ENCODE peak calls at places on chromosomes 12 and 14, in ten cellular contexts. Q is effector memory CD8-positive, alpha-beta T cell; M is lower lobe of right lung; R is hepatocyte; A is bronchial epithelial cell; U is AG04450; N is choroid plexus epithelial cell; S is NCI-H460; X is tibial nerve; T is cardiac muscle cell. K is an unnamed sample.

GRCh38 chr14:100296106-100296651 is 10.1 kb downstream of the SLC25A29 start:
- DNase-seq in Q (no peak), M (peak; percentile 38), R (no peak), A (no peak), U (no peak), N (no peak), S (no peak), X (no peak), T (no peak), K (no peak)

GRCh38 chr14:49975799-49976198 is 82.9 kb downstream of the ARF6 start:
- DNase-seq in Q (no peak), M (no peak), R (no peak), A (no peak), U (no peak), N (peak; percentile 46), S (no peak), X (no peak), T (no peak), K (no peak)

GRCh38 chr12:122449317-122449716 is 26.8 kb upstream of the CLIP1 start:
- DNase-seq in Q (no peak), M (no peak), R (peak; percentile 78), A (peak; percentile 99), U (peak; percentile 81), N (peak; percentile 93), S (peak; percentile 46), X (no peak), T (no peak), K (no peak)

GRCh38 chr12:122412851-122413433 is 9.5 kb downstream of the CLIP1 start:
- DNase-seq in Q (no peak), M (no peak), R (no peak), A (no peak), U (no peak), N (peak; percentile 36), S (no peak), X (no peak), T (no peak), K (no peak)

GRCh38 chr12:9687228-9687627 is 17.7 kb downstream of the CLEC2D start:
- DNase-seq in Q (no peak), M (no peak), R (no peak), A (peak; percentile 73), U (no peak), N (peak; percentile 84), S (peak; percentile 20), X (no peak), T (no peak), K (no peak)

GRCh38 chr12:45477526-45477925 is 252.0 kb upstream of the ARID2 start:
- DNase-seq in Q (no peak), M (no peak), R (no peak), A (no peak), U (no peak), N (no peak), S (no peak), X (no peak), T (no peak), K (no peak)

GRCh38 chr14:36975834-36976233 is 196.6 kb downstream of the SLC25A21 start:
- DNase-seq in Q (no peak), M (no peak), R (no peak), A (peak; percentile 57), U (no peak), N (peak; percentile 58), S (peak; percentile 18), X (no peak), T (no peak), K (peak; percentile 60)

GRCh38 chr12:113202300-113203075 is 17.0 kb downstream of the RITA1 start:
- DNase-seq in Q (no peak), M (peak; percentile 23), R (no peak), A (no peak), U (no peak), N (no peak), S (no peak), X (no peak), T (no peak), K (no peak)